ENCODE peak calls at places on chromosomes 6 and 20, in four cellular contexts. J, H, O and Z are unnamed samples.

GRCh38 chr6:170344631-170345576 is 38.3 kb downstream of the FAM120B start:
- DNase-seq in J (no peak), H (no peak), O (peak), Z (peak)

GRCh38 chr6:116514103-116514502 is 2.7 kb downstream of the CALHM5 start:
- DNase-seq in J (no peak), H (no peak), O (no peak), Z (no peak)

GRCh38 chr6:30006170-30007131 is 54.6 kb upstream of the POLR1H start:
- DNase-seq in J (no peak), H (peak), O (no peak), Z (no peak)

GRCh38 chr6:106939848-106940247 is 34.7 kb downstream of the CD24 start:
- DNase-seq in J (no peak), H (no peak), O (no peak), Z (no peak)

GRCh38 chr20:52192296-52193007 is 873 bp upstream of the ZFP64 start:
- DNase-seq in J (no peak), H (no peak), O (peak), Z (no peak)

GRCh38 chr6:159715605-159716004 is 11.7 kb upstream of the WTAP start:
- DNase-seq in J (no peak), H (no peak), O (no peak), Z (no peak)

GRCh38 chr6:75368151-75368779 is 83.7 kb upstream of the TMEM30A start:
- DNase-seq in J (no peak), H (peak), O (peak), Z (peak)

GRCh38 chr20:53163486-53163885 is 191.3 kb downstream of the TSHZ2 start:
- DNase-seq in J (no peak), H (no peak), O (peak), Z (peak)

GRCh38 chr6:37058084-37058586 is 52.7 kb downstream of the FGD2 start:
- DNase-seq in J (no peak), H (no peak), O (peak), Z (no peak)

GRCh38 chr20:14956538-14956937 is 619.1 kb upstream of the FLRT3 start:
- DNase-seq in J (no peak), H (no peak), O (no peak), Z (no peak)

GRCh38 chr20:36101201-36101600 is 53.3 kb upstream of the EPB41L1 start:
- DNase-seq in J (no peak), H (peak), O (no peak), Z (no peak)

GRCh38 chr6:4714961-4715501 is 61.2 kb upstream of the CDYL start:
- DNase-seq in J (no peak), H (peak), O (peak), Z (peak)

GRCh38 chr6:14736231-14736953 is 509.5 kb upstream of the JARID2 start:
- DNase-seq in J (no peak), H (no peak), O (no peak), Z (no peak)

GRCh38 chr6:139977887-139978332 is 603.5 kb upstream of the CITED2 start:
- DNase-seq in J (no peak), H (peak), O (peak), Z (peak)

GRCh38 chr6:80021591-80021990 is 17.1 kb downstream of the TTK start:
- DNase-seq in J (no peak), H (no peak), O (no peak), Z (no peak)

GRCh38 chr6:52307900-52308372 is 23.4 kb upstream of the MCM3 start:
- DNase-seq in J (no peak), H (no peak), O (no peak), Z (no peak)

GRCh38 chr20:46307139-46307998 is 929 bp downstream of the CDH22 start:
- DNase-seq in J (peak), H (peak), O (peak), Z (no peak)

GRCh38 chr20:1001981-1002681 is at the start of gene RSPO4:
- DNase-seq in J (no peak), H (peak), O (no peak), Z (no peak)

GRCh38 chr6:110617057-110617456 is 140.6 kb upstream of the SLC22A16 start:
- DNase-seq in J (no peak), H (no peak), O (no peak), Z (no peak)

GRCh38 chr20:32743237-32744112 is at the start of gene COMMD7:
- DNase-seq in J (peak), H (peak), O (peak), Z (no peak)

GRCh38 chr6:90173262-90173926 is 123.2 kb downstream of the BACH2 start:
- DNase-seq in J (no peak), H (no peak), O (no peak), Z (no peak)

GRCh38 chr6:153062516-153062915 is 60.0 kb upstream of the MTRF1L start:
- DNase-seq in J (no peak), H (no peak), O (no peak), Z (no peak)

GRCh38 chr20:63071541-63072181 is 64.9 kb upstream of the BHLHE23 start:
- DNase-seq in J (no peak), H (no peak), O (peak), Z (no peak)

GRCh38 chr20:36959242-36959641 is 7.7 kb upstream of the SAMHD1 start:
- DNase-seq in J (no peak), H (no peak), O (no peak), Z (no peak)

GRCh38 chr6:138662474-138662873 is 111.1 kb upstream of the CCDC28A start:
- DNase-seq in J (no peak), H (no peak), O (peak), Z (peak)

GRCh38 chr6:3620937-3621336 is 130.6 kb downstream of the PXDC1 start:
- DNase-seq in J (no peak), H (no peak), O (no peak), Z (no peak)

GRCh38 chr6:127266892-127267741 is 453 bp downstream of the RNF146 start:
- DNase-seq in J (peak), H (peak), O (peak), Z (no peak)

GRCh38 chr20:652611-653109 is 340 bp downstream of the SRXN1 start:
- DNase-seq in J (no peak), H (no peak), O (peak), Z (no peak)

GRCh38 chr6:43803055-43803782 is 33.2 kb downstream of the VEGFA start:
- DNase-seq in J (no peak), H (no peak), O (no peak), Z (no peak)

GRCh38 chr6:166487148-166487547 is 99.3 kb downstream of the RAMACL start:
- DNase-seq in J (no peak), H (no peak), O (no peak), Z (no peak)

GRCh38 chr20:9068896-9069663 is at the start of gene PLCB4:
- DNase-seq in J (no peak), H (peak), O (peak), Z (no peak)

GRCh38 chr20:57179265-57179664 is 87.2 kb downstream of the BMP7 start:
- DNase-seq in J (no peak), H (no peak), O (no peak), Z (peak)

GRCh38 chr20:63434599-63435378 is 37.7 kb downstream of the KCNQ2 start:
- DNase-seq in J (peak), H (peak), O (peak), Z (no peak)

GRCh38 chr20:32607727-32608663 is 22.9 kb upstream of the NOL4L start:
- DNase-seq in J (no peak), H (no peak), O (no peak), Z (no peak)

GRCh38 chr6:39189915-39190544 is 39.2 kb downstream of the KCNK5 start:
- DNase-seq in J (no peak), H (peak), O (peak), Z (no peak)

GRCh38 chr6:1472643-1473042 is 83.3 kb downstream of the FOXF2 start:
- DNase-seq in J (no peak), H (no peak), O (no peak), Z (no peak)

GRCh38 chr6:1474205-1474604 is 84.8 kb downstream of the FOXF2 start:
- DNase-seq in J (no peak), H (no peak), O (peak), Z (no peak)

GRCh38 chr6:1473598-1473997 is 84.2 kb downstream of the FOXF2 start:
- DNase-seq in J (no peak), H (no peak), O (no peak), Z (no peak)

GRCh38 chr6:1475169-1475568 is 85.8 kb downstream of the FOXF2 start:
- DNase-seq in J (no peak), H (no peak), O (no peak), Z (no peak)

GRCh38 chr6:1473166-1473565 is 83.8 kb downstream of the FOXF2 start:
- DNase-seq in J (no peak), H (no peak), O (no peak), Z (no peak)
- H3K27ac ChIP-seq in J (no peak), H (no peak), O (no peak), Z (no peak)

GRCh38 chr6:143286280-143286795 is 164.2 kb downstream of the ADAT2 start:
- DNase-seq in J (no peak), H (peak), O (no peak), Z (peak)

GRCh38 chr6:143294265-143294664 is 156.2 kb downstream of the ADAT2 start:
- DNase-seq in J (no peak), H (no peak), O (no peak), Z (no peak)

GRCh38 chr6:143293526-143293925 is 157.0 kb downstream of the ADAT2 start:
- DNase-seq in J (no peak), H (no peak), O (no peak), Z (no peak)

GRCh38 chr6:143288923-143289322 is 161.6 kb downstream of the ADAT2 start:
- DNase-seq in J (no peak), H (no peak), O (no peak), Z (no peak)

DNA sequence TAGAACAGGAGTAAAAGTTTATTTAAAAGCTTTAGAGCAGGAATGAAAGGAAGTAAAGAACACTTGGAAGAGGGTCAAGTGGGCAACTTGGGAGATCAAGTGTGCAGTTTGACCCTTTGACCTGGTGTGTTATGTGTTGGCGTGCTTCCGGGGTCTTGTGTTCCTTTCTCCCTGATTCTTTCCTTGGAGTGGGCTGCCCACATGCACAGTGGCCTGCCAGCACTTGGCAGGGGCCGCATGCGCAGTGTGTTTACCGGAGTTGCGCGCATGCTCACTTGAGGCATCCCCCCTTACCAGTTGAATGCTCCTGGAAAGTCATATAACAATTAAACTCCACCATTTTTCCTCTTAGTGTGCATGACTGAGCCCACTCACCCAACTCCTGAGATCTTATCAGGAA is 160.3 kb downstream of the ADAT2 start:
- DNase-seq in J (no peak), H (no peak), O (no peak), Z (no peak)
- H3K27ac ChIP-seq in J (no peak), H (no peak), O (no peak), Z (no peak)

GRCh38 chr20:59151391-59151790 is 12.2 kb upstream of the ZNF831 start:
- DNase-seq in J (no peak), H (no peak), O (no peak), Z (no peak)
- H3K27ac ChIP-seq in J (peak), H (no peak), O (no peak), Z (no peak)

DNA sequence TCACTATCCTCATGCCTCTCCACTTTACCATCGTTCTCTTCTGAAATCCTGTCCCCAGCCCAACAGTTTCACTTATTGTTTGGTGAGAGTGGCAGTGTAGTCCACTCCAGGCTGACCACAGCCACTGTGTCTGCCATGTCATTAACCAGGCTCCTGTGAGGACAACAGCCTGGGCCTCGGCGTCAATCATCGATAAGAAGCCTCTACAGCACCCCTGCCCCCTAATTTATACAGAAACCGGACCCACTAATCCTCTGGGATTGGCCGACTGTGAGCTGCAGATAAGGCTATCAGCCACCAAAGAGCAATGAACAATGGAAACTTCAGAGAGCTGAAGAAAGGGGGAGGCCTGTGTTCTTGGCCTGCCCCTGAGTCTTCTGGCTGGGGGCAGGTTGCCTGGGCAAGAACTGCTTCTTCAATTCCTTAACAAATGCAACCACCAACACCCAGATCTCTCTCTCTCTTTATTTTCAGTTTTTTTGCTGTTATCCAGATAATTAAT is 3.4 kb downstream of the EGFL8 start:
- DNase-seq in J (no peak), H (no peak), O (no peak), Z (no peak)
- H3K27ac ChIP-seq in J (no peak), H (peak), O (no peak), Z (no peak)

GRCh38 chr20:50085481-50086365 is 27.2 kb downstream of the UBE2V1 start:
- DNase-seq in J (no peak), H (peak), O (peak), Z (no peak)
- H3K27ac ChIP-seq in J (no peak), H (peak), O (peak), Z (peak)

GRCh38 chr6:148745926-148746325 is 904 bp upstream of the UST start:
- DNase-seq in J (no peak), H (no peak), O (peak), Z (no peak)
- H3K27ac ChIP-seq in J (peak), H (peak), O (no peak), Z (peak)

GRCh38 chr6:155185544-155185943 is 78.3 kb upstream of the CLDN20 start:
- DNase-seq in J (no peak), H (peak), O (peak), Z (peak)
- H3K27ac ChIP-seq in J (no peak), H (peak), O (peak), Z (peak)